ENCODE peak calls at places on chromosomes 6 and 20, in five cellular contexts. One of them, this sample, is unnamed.
A peak's percentile ranks its signal among the peaks of the same experiment; 100 is the strongest.

GRCh38 chr6:57173056-57173885 is 1.1 kb downstream of the BAG2 start:
- DNase-seq in astrocyte of the spinal cord: peak; percentile 47
- DNase-seq in left ventricle myocardium inferior: no peak
- DNase-seq in activated CD8-positive, alpha-beta memory T cell treated with anti-CD3 and anti-CD28 coated beads for 1 hour: no peak
- DNase-seq in iPS-NIHi11: peak; percentile 29
- DNase-seq in this sample: peak; percentile 25

GRCh38 chr6:15754035-15754705 is 91.3 kb upstream of the DTNBP1 start:
- DNase-seq in iPS-NIHi11: peak; percentile 40
- DNase-seq in activated CD8-positive, alpha-beta memory T cell treated with anti-CD3 and anti-CD28 coated beads for 1 hour: no peak
- DNase-seq in astrocyte of the spinal cord: peak; percentile 40
- DNase-seq in left ventricle myocardium inferior: no peak
- DNase-seq in this sample: no peak

GRCh38 chr20:59455392-59456341 is 148.7 kb upstream of the PHACTR3 start:
- DNase-seq in iPS-NIHi11: peak; percentile 55
- DNase-seq in left ventricle myocardium inferior: peak; percentile 32
- DNase-seq in astrocyte of the spinal cord: no peak
- DNase-seq in activated CD8-positive, alpha-beta memory T cell treated with anti-CD3 and anti-CD28 coated beads for 1 hour: no peak
- DNase-seq in this sample: no peak

GRCh38 chr6:15752820-15753219 is 90.0 kb upstream of the DTNBP1 start:
- DNase-seq in iPS-NIHi11: peak; percentile 41
- DNase-seq in astrocyte of the spinal cord: no peak
- DNase-seq in activated CD8-positive, alpha-beta memory T cell treated with anti-CD3 and anti-CD28 coated beads for 1 hour: no peak
- DNase-seq in left ventricle myocardium inferior: no peak
- DNase-seq in this sample: no peak

GRCh38 chr6:7446644-7447325 is 57.2 kb downstream of the RIOK1 start:
- DNase-seq in left ventricle myocardium inferior: no peak
- DNase-seq in iPS-NIHi11: no peak
- DNase-seq in astrocyte of the spinal cord: no peak
- DNase-seq in activated CD8-positive, alpha-beta memory T cell treated with anti-CD3 and anti-CD28 coated beads for 1 hour: no peak
- DNase-seq in this sample: no peak

GRCh38 chr20:16486532-16486931 is 86.7 kb downstream of the KIF16B start:
- DNase-seq in iPS-NIHi11: no peak
- DNase-seq in astrocyte of the spinal cord: no peak
- DNase-seq in left ventricle myocardium inferior: no peak
- DNase-seq in activated CD8-positive, alpha-beta memory T cell treated with anti-CD3 and anti-CD28 coated beads for 1 hour: no peak
- DNase-seq in this sample: no peak

GRCh38 chr20:60203451-60203850 is 245.2 kb downstream of the CDH26 start:
- DNase-seq in left ventricle myocardium inferior: no peak
- DNase-seq in activated CD8-positive, alpha-beta memory T cell treated with anti-CD3 and anti-CD28 coated beads for 1 hour: no peak
- DNase-seq in astrocyte of the spinal cord: no peak
- DNase-seq in iPS-NIHi11: no peak
- DNase-seq in this sample: no peak

GRCh38 chr20:29085625-29086024 is 2171.8 kb upstream of the DEFB115 start:
- DNase-seq in astrocyte of the spinal cord: no peak
- DNase-seq in activated CD8-positive, alpha-beta memory T cell treated with anti-CD3 and anti-CD28 coated beads for 1 hour: no peak
- DNase-seq in iPS-NIHi11: no peak
- DNase-seq in left ventricle myocardium inferior: no peak
- DNase-seq in this sample: no peak

GRCh38 chr6:117600008-117600743 is 2.1 kb downstream of the GOPC start:
- DNase-seq in iPS-NIHi11: no peak
- DNase-seq in activated CD8-positive, alpha-beta memory T cell treated with anti-CD3 and anti-CD28 coated beads for 1 hour: no peak
- DNase-seq in left ventricle myocardium inferior: no peak
- DNase-seq in astrocyte of the spinal cord: peak; percentile 13
- DNase-seq in this sample: no peak

GRCh38 chr6:84582997-84583396 is 181.4 kb downstream of the TBX18 start:
- DNase-seq in iPS-NIHi11: no peak
- DNase-seq in left ventricle myocardium inferior: no peak
- DNase-seq in activated CD8-positive, alpha-beta memory T cell treated with anti-CD3 and anti-CD28 coated beads for 1 hour: no peak
- DNase-seq in astrocyte of the spinal cord: peak; percentile 29
- DNase-seq in this sample: no peak

GRCh38 chr6:142763205-142763604 is 181.8 kb downstream of the HIVEP2 start:
- DNase-seq in astrocyte of the spinal cord: peak; percentile 59
- DNase-seq in activated CD8-positive, alpha-beta memory T cell treated with anti-CD3 and anti-CD28 coated beads for 1 hour: no peak
- DNase-seq in iPS-NIHi11: no peak
- DNase-seq in left ventricle myocardium inferior: no peak
- DNase-seq in this sample: no peak

GRCh38 chr6:147508073-147508870 is at the start of gene SAMD5:
- DNase-seq in activated CD8-positive, alpha-beta memory T cell treated with anti-CD3 and anti-CD28 coated beads for 1 hour: no peak
- DNase-seq in astrocyte of the spinal cord: peak; percentile 72
- DNase-seq in iPS-NIHi11: peak; percentile 86
- DNase-seq in left ventricle myocardium inferior: peak; percentile 33
- DNase-seq in this sample: peak; percentile 77

GRCh38 chr6:27251672-27252251 is 4.3 kb downstream of the PRSS16 start:
- DNase-seq in left ventricle myocardium inferior: no peak
- DNase-seq in activated CD8-positive, alpha-beta memory T cell treated with anti-CD3 and anti-CD28 coated beads for 1 hour: peak; percentile 34
- DNase-seq in iPS-NIHi11: peak; percentile 92
- DNase-seq in astrocyte of the spinal cord: peak; percentile 37
- DNase-seq in this sample: peak; percentile 70

GRCh38 chr20:40587038-40587437 is 102.0 kb downstream of the MAFB start:
- DNase-seq in astrocyte of the spinal cord: no peak
- DNase-seq in left ventricle myocardium inferior: no peak
- DNase-seq in iPS-NIHi11: no peak
- DNase-seq in activated CD8-positive, alpha-beta memory T cell treated with anti-CD3 and anti-CD28 coated beads for 1 hour: no peak
- DNase-seq in this sample: no peak

GRCh38 chr20:50034567-50035170 is 51.9 kb downstream of the SNAI1 start:
- DNase-seq in astrocyte of the spinal cord: peak; percentile 72
- DNase-seq in activated CD8-positive, alpha-beta memory T cell treated with anti-CD3 and anti-CD28 coated beads for 1 hour: no peak
- DNase-seq in iPS-NIHi11: no peak
- DNase-seq in left ventricle myocardium inferior: no peak
- DNase-seq in this sample: peak; percentile 59

GRCh38 chr6:156309017-156309416 is 468.2 kb upstream of the ARID1B start:
- DNase-seq in astrocyte of the spinal cord: no peak
- DNase-seq in activated CD8-positive, alpha-beta memory T cell treated with anti-CD3 and anti-CD28 coated beads for 1 hour: no peak
- DNase-seq in left ventricle myocardium inferior: no peak
- DNase-seq in iPS-NIHi11: no peak
- DNase-seq in this sample: no peak

GRCh38 chr6:28248916-28249315 is 3.2 kb downstream of the ZKSCAN4 start:
- DNase-seq in iPS-NIHi11: no peak
- DNase-seq in astrocyte of the spinal cord: no peak
- DNase-seq in left ventricle myocardium inferior: no peak
- DNase-seq in activated CD8-positive, alpha-beta memory T cell treated with anti-CD3 and anti-CD28 coated beads for 1 hour: no peak
- DNase-seq in this sample: no peak

GRCh38 chr6:88339816-88340215 is 173.7 kb upstream of the CNR1 start:
- DNase-seq in left ventricle myocardium inferior: no peak
- DNase-seq in astrocyte of the spinal cord: peak; percentile 20
- DNase-seq in iPS-NIHi11: no peak
- DNase-seq in activated CD8-positive, alpha-beta memory T cell treated with anti-CD3 and anti-CD28 coated beads for 1 hour: no peak
- DNase-seq in this sample: no peak

GRCh38 chr20:47927385-47927851 is 142.1 kb upstream of the SULF2 start:
- DNase-seq in left ventricle myocardium inferior: no peak
- DNase-seq in astrocyte of the spinal cord: peak; percentile 16
- DNase-seq in iPS-NIHi11: no peak
- DNase-seq in activated CD8-positive, alpha-beta memory T cell treated with anti-CD3 and anti-CD28 coated beads for 1 hour: no peak
- DNase-seq in this sample: no peak

GRCh38 chr6:25229671-25230321 is 49.4 kb upstream of the CARMIL1 start:
- DNase-seq in activated CD8-positive, alpha-beta memory T cell treated with anti-CD3 and anti-CD28 coated beads for 1 hour: no peak
- DNase-seq in iPS-NIHi11: no peak
- DNase-seq in astrocyte of the spinal cord: peak; percentile 68
- DNase-seq in left ventricle myocardium inferior: no peak
- DNase-seq in this sample: no peak

GRCh38 chr6:110703906-110704594 is 111.2 kb downstream of the CDK19 start:
- DNase-seq in activated CD8-positive, alpha-beta memory T cell treated with anti-CD3 and anti-CD28 coated beads for 1 hour: no peak
- DNase-seq in left ventricle myocardium inferior: no peak
- DNase-seq in iPS-NIHi11: no peak
- DNase-seq in astrocyte of the spinal cord: no peak
- DNase-seq in this sample: no peak

GRCh38 chr20:51725584-51726176 is 42.5 kb downstream of the ATP9A start:
- DNase-seq in iPS-NIHi11: no peak
- DNase-seq in left ventricle myocardium inferior: no peak
- DNase-seq in activated CD8-positive, alpha-beta memory T cell treated with anti-CD3 and anti-CD28 coated beads for 1 hour: no peak
- DNase-seq in astrocyte of the spinal cord: no peak
- DNase-seq in this sample: no peak

GRCh38 chr6:40791004-40791403 is 203.8 kb upstream of the LRFN2 start:
- DNase-seq in iPS-NIHi11: peak; percentile 17
- DNase-seq in left ventricle myocardium inferior: no peak
- DNase-seq in activated CD8-positive, alpha-beta memory T cell treated with anti-CD3 and anti-CD28 coated beads for 1 hour: no peak
- DNase-seq in astrocyte of the spinal cord: no peak
- DNase-seq in this sample: no peak

GRCh38 chr6:159043236-159043635 is 1.6 kb downstream of the TAGAP start:
- DNase-seq in astrocyte of the spinal cord: no peak
- DNase-seq in activated CD8-positive, alpha-beta memory T cell treated with anti-CD3 and anti-CD28 coated beads for 1 hour: no peak
- DNase-seq in iPS-NIHi11: no peak
- DNase-seq in left ventricle myocardium inferior: no peak
- DNase-seq in this sample: no peak

GRCh38 chr6:81894788-81895221 is 142.3 kb upstream of the TENT5A start:
- DNase-seq in activated CD8-positive, alpha-beta memory T cell treated with anti-CD3 and anti-CD28 coated beads for 1 hour: no peak
- DNase-seq in astrocyte of the spinal cord: peak; percentile 54
- DNase-seq in iPS-NIHi11: no peak
- DNase-seq in left ventricle myocardium inferior: peak; percentile 68
- DNase-seq in this sample: peak; percentile 70

GRCh38 chr20:25220021-25220730 is 24.7 kb downstream of the ENTPD6 start:
- DNase-seq in astrocyte of the spinal cord: peak; percentile 70
- DNase-seq in activated CD8-positive, alpha-beta memory T cell treated with anti-CD3 and anti-CD28 coated beads for 1 hour: no peak
- DNase-seq in left ventricle myocardium inferior: no peak
- DNase-seq in iPS-NIHi11: peak; percentile 55
- DNase-seq in this sample: no peak

GRCh38 chr6:139540276-139540675 is 165.8 kb upstream of the CITED2 start:
- DNase-seq in activated CD8-positive, alpha-beta memory T cell treated with anti-CD3 and anti-CD28 coated beads for 1 hour: peak; percentile 10
- DNase-seq in iPS-NIHi11: no peak
- DNase-seq in left ventricle myocardium inferior: no peak
- DNase-seq in astrocyte of the spinal cord: peak; percentile 60
- DNase-seq in this sample: no peak

GRCh38 chr20:41364236-41364855 is 2.3 kb downstream of the EMILIN3 start:
- DNase-seq in astrocyte of the spinal cord: no peak
- DNase-seq in left ventricle myocardium inferior: no peak
- DNase-seq in iPS-NIHi11: no peak
- DNase-seq in activated CD8-positive, alpha-beta memory T cell treated with anti-CD3 and anti-CD28 coated beads for 1 hour: no peak
- DNase-seq in this sample: peak; percentile 7

GRCh38 chr20:29497261-29497671 is 1760.2 kb upstream of the DEFB115 start:
- DNase-seq in astrocyte of the spinal cord: no peak
- DNase-seq in left ventricle myocardium inferior: no peak
- DNase-seq in iPS-NIHi11: peak; percentile 8
- DNase-seq in activated CD8-positive, alpha-beta memory T cell treated with anti-CD3 and anti-CD28 coated beads for 1 hour: no peak
- DNase-seq in this sample: no peak

GRCh38 chr20:63896136-63896890 is 1.4 kb downstream of the DNAJC5 start:
- DNase-seq in astrocyte of the spinal cord: peak; percentile 25
- DNase-seq in left ventricle myocardium inferior: peak; percentile 51
- DNase-seq in iPS-NIHi11: peak; percentile 33
- DNase-seq in activated CD8-positive, alpha-beta memory T cell treated with anti-CD3 and anti-CD28 coated beads for 1 hour: no peak
- DNase-seq in this sample: peak; percentile 56

GRCh38 chr20:58231678-58232077 is 3.2 kb upstream of the ANKRD60 start:
- DNase-seq in iPS-NIHi11: no peak
- DNase-seq in left ventricle myocardium inferior: no peak
- DNase-seq in activated CD8-positive, alpha-beta memory T cell treated with anti-CD3 and anti-CD28 coated beads for 1 hour: no peak
- DNase-seq in astrocyte of the spinal cord: no peak
- DNase-seq in this sample: no peak

GRCh38 chr20:19252670-19253120 is 40.3 kb downstream of the SLC24A3 start:
- DNase-seq in left ventricle myocardium inferior: no peak
- DNase-seq in iPS-NIHi11: no peak
- DNase-seq in activated CD8-positive, alpha-beta memory T cell treated with anti-CD3 and anti-CD28 coated beads for 1 hour: no peak
- DNase-seq in astrocyte of the spinal cord: no peak
- DNase-seq in this sample: no peak

GRCh38 chr6:46538800-46539199 is 47.6 kb upstream of the RCAN2 start:
- DNase-seq in activated CD8-positive, alpha-beta memory T cell treated with anti-CD3 and anti-CD28 coated beads for 1 hour: no peak
- DNase-seq in iPS-NIHi11: no peak
- DNase-seq in left ventricle myocardium inferior: no peak
- DNase-seq in astrocyte of the spinal cord: no peak
- DNase-seq in this sample: no peak

GRCh38 chr20:59047938-59048680 is 5.5 kb upstream of the PRELID3B start:
- DNase-seq in astrocyte of the spinal cord: peak; percentile 38
- DNase-seq in activated CD8-positive, alpha-beta memory T cell treated with anti-CD3 and anti-CD28 coated beads for 1 hour: no peak
- DNase-seq in iPS-NIHi11: no peak
- DNase-seq in left ventricle myocardium inferior: no peak
- DNase-seq in this sample: no peak

GRCh38 chr6:135567375-135568083 is 70.0 kb upstream of the AHI1 start:
- DNase-seq in iPS-NIHi11: no peak
- DNase-seq in astrocyte of the spinal cord: no peak
- DNase-seq in left ventricle myocardium inferior: no peak
- DNase-seq in activated CD8-positive, alpha-beta memory T cell treated with anti-CD3 and anti-CD28 coated beads for 1 hour: no peak
- DNase-seq in this sample: no peak

GRCh38 chr20:13877789-13878188 is 93.0 kb downstream of the NDUFAF5 start:
- DNase-seq in left ventricle myocardium inferior: no peak
- DNase-seq in astrocyte of the spinal cord: no peak
- DNase-seq in iPS-NIHi11: no peak
- DNase-seq in activated CD8-positive, alpha-beta memory T cell treated with anti-CD3 and anti-CD28 coated beads for 1 hour: no peak
- DNase-seq in this sample: no peak

GRCh38 chr20:62921119-62921687 is 5.1 kb downstream of the DIDO1 start:
- DNase-seq in astrocyte of the spinal cord: peak; percentile 44
- DNase-seq in activated CD8-positive, alpha-beta memory T cell treated with anti-CD3 and anti-CD28 coated beads for 1 hour: no peak
- DNase-seq in iPS-NIHi11: peak; percentile 50
- DNase-seq in left ventricle myocardium inferior: no peak
- DNase-seq in this sample: no peak

GRCh38 chr6:82330171-82330804 is 33.3 kb upstream of the TPBG start:
- DNase-seq in activated CD8-positive, alpha-beta memory T cell treated with anti-CD3 and anti-CD28 coated beads for 1 hour: no peak
- DNase-seq in left ventricle myocardium inferior: no peak
- DNase-seq in iPS-NIHi11: no peak
- DNase-seq in astrocyte of the spinal cord: no peak
- DNase-seq in this sample: no peak